ENCODE peak calls at places on chromosomes 4 and X, in six cellular contexts. W is left ventricle myocardium inferior; T is choroid plexus epithelial cell; L is GM12864; Z is activated T-cell treated with anti-CD3 and anti-CD28 coated beads, Interleukin-2, amount 50 U/mL, for 48 hours; V is HFF-Myc. D is an unnamed sample.

GRCh38 chr4:173505924-173506779 is 23.9 kb downstream of the HAND2 start:
- DNase-seq in T (peak; percentile 49), Z (no peak), W (peak; percentile 63), L (peak; percentile 44), V (no peak), D (peak; percentile 19)

GRCh38 chrX:24498975-24499374 is 33.9 kb downstream of the PDK3 start:
- DNase-seq in W (no peak), T (peak; percentile 41), Z (no peak), V (no peak), L (no peak), D (no peak)

GRCh38 chr4:107619065-107619464 is 101.0 kb downstream of the PAPSS1 start:
- DNase-seq in T (peak; percentile 88), L (no peak), W (no peak), Z (no peak), V (peak; percentile 74), D (no peak)

GRCh38 chr4:24394041-24394440 is 190.3 kb downstream of the DHX15 start:
- DNase-seq in Z (no peak), T (no peak), W (no peak), V (no peak), L (no peak), D (no peak)

GRCh38 chr4:49018718-49019295 is 32.7 kb downstream of the CWH43 start:
- DNase-seq in V (no peak), Z (no peak), T (no peak), W (no peak), L (no peak), D (no peak)

GRCh38 chr4:136741468-136741867 is 790.8 kb downstream of the PCDH18 start:
- DNase-seq in V (no peak), W (no peak), L (no peak), T (peak; percentile 70), Z (no peak), D (no peak)

GRCh38 chr4:55611358-55612059 is 19.5 kb upstream of the PDCL2 start:
- DNase-seq in Z (no peak), V (no peak), L (no peak), T (no peak), W (no peak), D (no peak)

GRCh38 chr4:81562093-81562492 is 90.4 kb upstream of the RASGEF1B start:
- DNase-seq in W (no peak), T (no peak), L (peak; percentile 70), Z (no peak), V (no peak), D (peak; percentile 29)

GRCh38 chr4:158255727-158256324 is 45.5 kb downstream of the TMEM144 start:
- DNase-seq in T (peak; percentile 84), V (peak; percentile 11), L (no peak), W (no peak), Z (no peak), D (peak; percentile 80)

GRCh38 chr4:149063007-149063406 is 620.8 kb upstream of the NR3C2 start:
- DNase-seq in T (no peak), W (no peak), Z (no peak), L (no peak), V (no peak), D (no peak)

GRCh38 chr4:139761461-139761860 is 95.8 kb downstream of the MGST2 start:
- DNase-seq in T (peak; percentile 46), W (no peak), Z (no peak), V (no peak), L (no peak), D (no peak)

GRCh38 chr4:158890294-158890693 is 121.5 kb downstream of the FNIP2 start:
- DNase-seq in Z (no peak), W (no peak), T (no peak), V (no peak), L (no peak), D (no peak)

GRCh38 chr4:65401083-65401482 is 269.2 kb downstream of the EPHA5 start:
- DNase-seq in T (no peak), W (no peak), L (no peak), Z (no peak), V (no peak), D (no peak)

GRCh38 chrX:120560405-120560841 is 339 bp downstream of the CUL4B start:
- DNase-seq in T (no peak), Z (peak; percentile 49), W (peak; percentile 13), V (no peak), L (no peak), D (no peak)

GRCh38 chrX:66150188-66150587 is 13.9 kb upstream of the HEPH start:
- DNase-seq in T (no peak), W (no peak), Z (no peak), V (no peak), L (no peak), D (no peak)

GRCh38 chr4:98113005-98113404 is 30.3 kb downstream of the STPG2 start:
- DNase-seq in L (no peak), Z (no peak), V (peak; percentile 3), T (peak; percentile 65), W (no peak), D (peak; percentile 52)

GRCh38 chr4:40829586-40829985 is 79.8 kb downstream of the NSUN7 start:
- DNase-seq in Z (no peak), L (no peak), T (no peak), V (no peak), W (no peak), D (no peak)

GRCh38 chr4:115841873-115842272 is 728.5 kb upstream of the NDST4 start:
- DNase-seq in T (no peak), L (no peak), W (no peak), V (no peak), Z (no peak), D (no peak)

GRCh38 chr4:54231419-54232150 is 2.5 kb downstream of the PDGFRA start:
- DNase-seq in Z (no peak), W (peak; percentile 76), T (peak; percentile 65), L (no peak), V (no peak), D (no peak)

GRCh38 chr4:107801766-107802211 is 22.9 kb upstream of the SGMS2 start:
- DNase-seq in Z (no peak), V (no peak), T (no peak), L (no peak), W (no peak), D (no peak)

GRCh38 chr4:184810720-184811119 is 15.0 kb downstream of the ACSL1 start:
- DNase-seq in W (no peak), Z (no peak), V (no peak), L (no peak), T (no peak), D (no peak)

GRCh38 chrX:115630204-115630603 is 69.2 kb downstream of the PLS3 start:
- DNase-seq in L (no peak), T (no peak), V (no peak), W (no peak), Z (no peak), D (no peak)

GRCh38 chrX:122850326-122850725 is 333.8 kb upstream of the GRIA3 start:
- DNase-seq in V (no peak), T (peak; percentile 16), L (no peak), W (no peak), Z (no peak), D (no peak)

GRCh38 chr4:142846105-142846728 is at the start of gene INPP4B:
- DNase-seq in T (peak; percentile 66), V (no peak), L (no peak), W (peak; percentile 53), Z (peak; percentile 67), D (peak; percentile 11)

GRCh38 chrX:123960956-123961267 is 594 bp upstream of the STAG2 start:
- DNase-seq in W (no peak), L (no peak), V (no peak), T (no peak), Z (no peak), D (no peak)

GRCh38 chrX:101393530-101394305 is 2.9 kb downstream of the RPL36A start:
- DNase-seq in T (no peak), Z (no peak), W (no peak), L (no peak), V (no peak), D (no peak)

D was measured in globus pallidus.